ENCODE peak calls at places on chromosomes 3 and 15, in six cellular contexts. One of them, this sample, is unnamed.

GRCh38 chr3:60746043-60746638 is 505.1 kb downstream of the FHIT start:
- DNase-seq in sigmoid colon: no peak
- DNase-seq in spleen: no peak
- DNase-seq in uterus: no peak
- DNase-seq in breast epithelium: no peak
- DNase-seq in A549: no peak
- DNase-seq in this sample: no peak

GRCh38 chr15:101481381-101481705 is 8.2 kb downstream of the PCSK6 start:
- DNase-seq in breast epithelium: no peak
- DNase-seq in uterus: no peak
- DNase-seq in A549: no peak
- DNase-seq in sigmoid colon: no peak
- DNase-seq in spleen: no peak
- DNase-seq in this sample: no peak

GRCh38 chr3:99544819-99545281 is 93.5 kb upstream of the COL8A1 start:
- DNase-seq in A549: no peak
- DNase-seq in sigmoid colon: no peak
- DNase-seq in breast epithelium: no peak
- DNase-seq in spleen: no peak
- DNase-seq in uterus: peak; percentile 24
- DNase-seq in this sample: no peak

GRCh38 chr3:108153451-108153981 is 62.7 kb upstream of the CD47 start:
- DNase-seq in sigmoid colon: no peak
- DNase-seq in uterus: no peak
- DNase-seq in A549: peak; percentile 71
- DNase-seq in spleen: no peak
- DNase-seq in breast epithelium: no peak
- DNase-seq in this sample: peak; percentile 77

GRCh38 chr3:182248349-182248880 is 536.7 kb downstream of the SOX2 start:
- DNase-seq in sigmoid colon: no peak
- DNase-seq in uterus: no peak
- DNase-seq in breast epithelium: no peak
- DNase-seq in spleen: no peak
- DNase-seq in A549: no peak
- DNase-seq in this sample: no peak

GRCh38 chr3:184335291-184335660 is 2.1 kb upstream of the FAM131A start:
- DNase-seq in A549: peak; percentile 38
- DNase-seq in spleen: no peak
- DNase-seq in uterus: no peak
- DNase-seq in sigmoid colon: no peak
- DNase-seq in breast epithelium: no peak
- DNase-seq in this sample: no peak

GRCh38 chr15:79943820-79944219 is 27.2 kb downstream of the BCL2A1 start:
- DNase-seq in breast epithelium: no peak
- DNase-seq in spleen: no peak
- DNase-seq in A549: peak; percentile 73
- DNase-seq in sigmoid colon: no peak
- DNase-seq in uterus: no peak
- DNase-seq in this sample: no peak

GRCh38 chr3:17845026-17845425 is 102.6 kb upstream of the TBC1D5 start:
- DNase-seq in spleen: no peak
- DNase-seq in sigmoid colon: no peak
- DNase-seq in A549: no peak
- DNase-seq in breast epithelium: no peak
- DNase-seq in uterus: no peak
- DNase-seq in this sample: no peak

GRCh38 chr3:52237659-52238172 is 1.2 kb downstream of the TWF2 start:
- DNase-seq in breast epithelium: peak; percentile 86
- DNase-seq in sigmoid colon: peak; percentile 97
- DNase-seq in A549: peak; percentile 70
- DNase-seq in uterus: peak; percentile 89
- DNase-seq in spleen: peak; percentile 91
- DNase-seq in this sample: peak; percentile 53

GRCh38 chr3:138856799-138857198 is 22.1 kb upstream of the PIK3CB start:
- DNase-seq in spleen: no peak
- DNase-seq in sigmoid colon: no peak
- DNase-seq in breast epithelium: no peak
- DNase-seq in A549: no peak
- DNase-seq in uterus: no peak
- DNase-seq in this sample: no peak

GRCh38 chr15:85753261-85753660 is 41.5 kb downstream of the KLHL25 start:
- DNase-seq in sigmoid colon: no peak
- DNase-seq in breast epithelium: peak; percentile 14
- DNase-seq in spleen: no peak
- DNase-seq in A549: no peak
- DNase-seq in uterus: no peak
- DNase-seq in this sample: no peak

GRCh38 chr3:125033135-125033534 is 22.7 kb downstream of the HEG1 start:
- DNase-seq in breast epithelium: no peak
- DNase-seq in uterus: no peak
- DNase-seq in spleen: no peak
- DNase-seq in sigmoid colon: no peak
- DNase-seq in A549: no peak
- DNase-seq in this sample: no peak

GRCh38 chr15:33188654-33189257 is 5.8 kb downstream of the FMN1 start:
- DNase-seq in sigmoid colon: no peak
- DNase-seq in breast epithelium: no peak
- DNase-seq in uterus: no peak
- DNase-seq in A549: no peak
- DNase-seq in spleen: no peak
- DNase-seq in this sample: no peak

GRCh38 chr3:13963137-13963886 is 83.4 kb upstream of the WNT7A start:
- DNase-seq in uterus: no peak
- DNase-seq in sigmoid colon: no peak
- DNase-seq in breast epithelium: no peak
- DNase-seq in A549: no peak
- DNase-seq in spleen: no peak
- DNase-seq in this sample: no peak

GRCh38 chr15:88834211-88834812 is 31.1 kb downstream of the ACAN start:
- DNase-seq in spleen: peak; percentile 80
- DNase-seq in breast epithelium: no peak
- DNase-seq in A549: peak; percentile 44
- DNase-seq in uterus: peak; percentile 47
- DNase-seq in sigmoid colon: no peak
- DNase-seq in this sample: peak; percentile 11

DNA sequence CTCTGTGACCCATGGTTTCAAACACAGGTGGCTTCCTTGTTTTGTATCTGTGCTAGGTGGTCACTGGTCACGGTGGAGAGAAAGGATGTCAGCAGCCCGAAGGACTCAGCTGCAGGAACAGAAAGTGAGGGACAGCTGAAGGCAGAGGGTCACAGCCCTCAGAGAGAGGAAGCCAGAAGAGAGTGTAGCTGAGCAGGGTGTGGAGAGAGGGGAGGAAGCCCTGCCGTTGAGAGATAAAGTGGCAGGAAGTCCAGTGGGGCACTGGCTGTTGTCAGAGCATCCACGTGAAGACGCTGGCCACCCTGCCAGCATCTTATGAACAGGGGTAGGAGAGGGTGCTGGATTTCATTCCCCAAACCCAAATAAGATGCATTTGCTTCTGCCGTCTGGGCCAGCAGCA is 36.9 kb downstream of the LIMD1 start:
- DNase-seq in sigmoid colon: no peak
- DNase-seq in A549: no peak
- DNase-seq in breast epithelium: no peak
- DNase-seq in spleen: peak; percentile 77
- DNase-seq in uterus: no peak
- DNase-seq in this sample: peak; percentile 77
- TF ChIP-seq POLR2A in sigmoid colon: no peak
- TF ChIP-seq POLR2A in A549: no peak
- TF ChIP-seq POLR2A in breast epithelium: no peak
- TF ChIP-seq POLR2A in spleen: no peak
- TF ChIP-seq POLR2A in uterus: no peak
- TF ChIP-seq POLR2A in this sample: peak; percentile 46

GRCh38 chr3:46928297-46928696 is 48.2 kb downstream of the CCDC12 start:
- DNase-seq in sigmoid colon: no peak
- DNase-seq in A549: no peak
- DNase-seq in spleen: no peak
- DNase-seq in uterus: no peak
- DNase-seq in breast epithelium: no peak
- DNase-seq in this sample: no peak

GRCh38 chr3:46930945-46931403 is 45.6 kb downstream of the CCDC12 start:
- DNase-seq in breast epithelium: no peak
- DNase-seq in uterus: no peak
- DNase-seq in spleen: peak; percentile 70
- DNase-seq in A549: peak; percentile 26
- DNase-seq in sigmoid colon: peak; percentile 46
- DNase-seq in this sample: no peak

GRCh38 chr3:46927718-46928073 is 48.8 kb downstream of the CCDC12 start:
- DNase-seq in breast epithelium: peak; percentile 7
- DNase-seq in spleen: no peak
- DNase-seq in sigmoid colon: no peak
- DNase-seq in A549: no peak
- DNase-seq in uterus: no peak
- DNase-seq in this sample: no peak

GRCh38 chr3:46930176-46930944 is 46.2 kb downstream of the CCDC12 start:
- DNase-seq in sigmoid colon: peak; percentile 61
- DNase-seq in breast epithelium: peak; percentile 12
- DNase-seq in spleen: peak; percentile 79
- DNase-seq in uterus: no peak
- DNase-seq in A549: no peak
- DNase-seq in this sample: no peak

DNA sequence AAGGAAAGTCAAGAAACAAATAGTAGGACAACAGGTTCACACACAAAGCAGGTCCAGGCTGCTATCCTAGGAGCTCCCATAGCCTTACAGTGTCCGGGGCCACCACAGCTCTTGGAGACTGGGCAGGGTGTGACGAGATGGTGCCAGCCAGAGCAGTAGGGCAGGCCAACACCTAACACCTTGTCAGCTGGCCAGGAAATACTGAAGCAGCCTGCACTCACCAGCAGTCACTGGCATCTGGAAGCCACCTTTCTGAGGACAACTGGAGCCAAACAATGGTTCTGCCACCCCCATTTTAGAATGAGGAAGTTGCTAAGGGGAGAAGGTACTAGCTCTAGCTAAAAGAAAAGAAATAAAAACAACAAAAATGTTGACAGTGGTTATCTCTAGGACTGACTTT is 47.2 kb downstream of the CCDC12 start:
- DNase-seq in A549: no peak
- DNase-seq in sigmoid colon: peak; percentile 54
- DNase-seq in uterus: no peak
- DNase-seq in breast epithelium: peak; percentile 64
- DNase-seq in spleen: peak; percentile 74
- DNase-seq in this sample: no peak
- TF ChIP-seq POLR2A in A549: no peak
- TF ChIP-seq POLR2A in sigmoid colon: no peak
- TF ChIP-seq POLR2A in uterus: no peak
- TF ChIP-seq POLR2A in breast epithelium: no peak
- TF ChIP-seq POLR2A in spleen: no peak
- TF ChIP-seq POLR2A in this sample: no peak

GRCh38 chr3:195259146-195259563 is 11.8 kb downstream of the XXYLT1 start:
- DNase-seq in breast epithelium: no peak
- DNase-seq in spleen: peak; percentile 79
- DNase-seq in uterus: no peak
- DNase-seq in sigmoid colon: no peak
- DNase-seq in A549: peak; percentile 13
- DNase-seq in this sample: peak; percentile 59
- TF ChIP-seq POLR2A in breast epithelium: no peak
- TF ChIP-seq POLR2A in spleen: no peak
- TF ChIP-seq POLR2A in uterus: no peak
- TF ChIP-seq POLR2A in sigmoid colon: no peak
- TF ChIP-seq POLR2A in A549: no peak
- TF ChIP-seq POLR2A in this sample: no peak

GRCh38 chr3:142445816-142446254 is 2.0 kb downstream of the XRN1 start:
- DNase-seq in uterus: no peak
- DNase-seq in spleen: no peak
- DNase-seq in A549: no peak
- DNase-seq in sigmoid colon: no peak
- DNase-seq in breast epithelium: no peak
- DNase-seq in this sample: peak; percentile 50

GRCh38 chr3:142447308-142447851 is 457 bp downstream of the XRN1 start:
- DNase-seq in sigmoid colon: peak; percentile 68
- DNase-seq in A549: peak; percentile 49
- DNase-seq in uterus: no peak
- DNase-seq in breast epithelium: no peak
- DNase-seq in spleen: peak; percentile 87
- DNase-seq in this sample: peak; percentile 83

GRCh38 chr3:142450192-142450591 is 2.4 kb upstream of the XRN1 start:
- DNase-seq in uterus: no peak
- DNase-seq in breast epithelium: no peak
- DNase-seq in sigmoid colon: no peak
- DNase-seq in spleen: no peak
- DNase-seq in A549: no peak
- DNase-seq in this sample: no peak

GRCh38 chr3:142448424-142448823 is 587 bp upstream of the XRN1 start:
- DNase-seq in breast epithelium: no peak
- DNase-seq in A549: no peak
- DNase-seq in uterus: no peak
- DNase-seq in sigmoid colon: no peak
- DNase-seq in spleen: no peak
- DNase-seq in this sample: no peak

GRCh38 chr3:142447852-142448315 is at the start of gene XRN1:
- DNase-seq in A549: peak; percentile 94
- DNase-seq in spleen: peak; percentile 99
- DNase-seq in sigmoid colon: peak; percentile 96
- DNase-seq in breast epithelium: peak; percentile 93
- DNase-seq in uterus: peak; percentile 97
- DNase-seq in this sample: peak; percentile 94
- TF ChIP-seq POLR2A in A549: peak; percentile 74
- TF ChIP-seq POLR2A in spleen: peak; percentile 57
- TF ChIP-seq POLR2A in sigmoid colon: peak; percentile 68
- TF ChIP-seq POLR2A in breast epithelium: peak; percentile 69
- TF ChIP-seq POLR2A in uterus: peak; percentile 55
- TF ChIP-seq POLR2A in this sample: peak; percentile 83